ENCODE peak calls at places on chromosome 9, in eight cellular contexts. Z is HCEC 1CT; H is islet precursor cell; O is activated CD4-positive, alpha-beta memory T cell treated with anti-CD3 and anti-CD28 coated beads, Interleukin-2, amount 10 ng/mL, durations not matched to agents 7 days and 5 days; T is iris pigment epithelial cell; N is ACHN; F is H9; Y is kidney tubule cell. P is an unnamed sample.
A peak's percentile ranks its signal among the peaks of the same experiment; 100 is the strongest.

GRCh38 chr9:125784286-125785049 is 37.3 kb downstream of the PBX3 start:
- DNase-seq in F (no peak), H (no peak), T (peak; percentile 65), O (no peak), Y (no peak), N (no peak), Z (peak; percentile 37), P (peak; percentile 17)

GRCh38 chr9:124869466-124869985 is 7.6 kb downstream of the ARPC5L start:
- DNase-seq in Y (peak; percentile 41), F (no peak), O (peak; percentile 53), H (peak; percentile 73), Z (peak; percentile 43), N (peak; percentile 35), T (peak; percentile 39), P (no peak)

GRCh38 chr9:36436909-36437308 is 36.8 kb upstream of the RNF38 start:
- DNase-seq in T (peak; percentile 26), H (no peak), Z (no peak), N (no peak), F (no peak), Y (no peak), O (no peak), P (no peak)

GRCh38 chr9:70120834-70121510 is 77.3 kb downstream of the MAMDC2 start:
- DNase-seq in Z (peak; percentile 92), N (peak; percentile 56), T (peak; percentile 98), Y (peak; percentile 99), O (no peak), H (peak; percentile 96), F (no peak), P (peak; percentile 63)

GRCh38 chr9:127876026-127876763 is 1.3 kb downstream of the AK1 start:
- DNase-seq in H (no peak), Z (no peak), O (no peak), T (no peak), N (no peak), F (no peak), Y (no peak), P (no peak)

GRCh38 chr9:136603901-136604816 is 58.3 kb upstream of the NOTCH1 start:
- DNase-seq in O (no peak), T (no peak), Z (no peak), H (no peak), F (no peak), Y (no peak), N (no peak), P (no peak)

GRCh38 chr9:79800578-79800977 is 228.8 kb downstream of the TLE4 start:
- DNase-seq in Y (no peak), Z (no peak), O (no peak), T (peak; percentile 13), H (no peak), N (no peak), F (no peak), P (no peak)

GRCh38 chr9:92439921-92440750 is 15.9 kb upstream of the OMD start:
- DNase-seq in N (no peak), T (peak; percentile 94), H (no peak), F (no peak), Z (peak; percentile 81), O (no peak), Y (peak; percentile 56), P (peak; percentile 37)

GRCh38 chr9:17520264-17521058 is 58.4 kb upstream of the SH3GL2 start:
- DNase-seq in T (no peak), O (no peak), N (no peak), F (peak; percentile 32), Y (no peak), H (no peak), Z (no peak), P (no peak)

GRCh38 chr9:38423939-38424843 is at the start of gene IGFBPL1:
- DNase-seq in H (peak; percentile 66), Y (peak; percentile 18), T (peak; percentile 16), Z (no peak), O (no peak), F (peak; percentile 61), N (peak; percentile 8), P (peak; percentile 51)

GRCh38 chr9:37324691-37325490 is 97.6 kb upstream of the GRHPR start:
- DNase-seq in F (no peak), Y (no peak), N (no peak), O (no peak), H (no peak), Z (no peak), T (no peak), P (no peak)

GRCh38 chr9:87640385-87640795 is 85.5 kb upstream of the CTSL start:
- DNase-seq in O (no peak), Z (no peak), N (no peak), Y (peak; percentile 52), F (no peak), H (peak; percentile 28), T (peak; percentile 67), P (no peak)

GRCh38 chr9:108844391-108844790 is 11.4 kb downstream of the ACTL7B start:
- DNase-seq in Y (no peak), H (no peak), O (no peak), F (no peak), N (no peak), T (no peak), Z (no peak), P (no peak)

GRCh38 chr9:7974335-7975005 is 174.9 kb upstream of the DMAC1 start:
- DNase-seq in T (no peak), N (no peak), O (peak; percentile 25), H (no peak), Z (no peak), F (no peak), Y (no peak), P (no peak)

GRCh38 chr9:37908698-37909186 is 4.8 kb upstream of the SLC25A51 start:
- DNase-seq in N (no peak), Z (peak; percentile 39), F (no peak), Y (peak; percentile 44), H (peak; percentile 41), T (peak; percentile 80), O (peak; percentile 15), P (no peak)

GRCh38 chr9:5186416-5187169 is 1.2 kb upstream of the INSL6 start:
- DNase-seq in Y (peak; percentile 74), O (peak; percentile 70), N (peak; percentile 66), F (peak; percentile 69), H (peak; percentile 73), T (peak; percentile 74), Z (peak; percentile 50), P (peak; percentile 39)

GRCh38 chr9:109751253-109751652 is 28.7 kb upstream of the PALM2AKAP2 start:
- DNase-seq in T (no peak), Y (no peak), F (no peak), N (no peak), O (no peak), H (no peak), Z (no peak), P (no peak)

P was measured in hepatic stellate cell.